ENCODE peak calls at places on chromosomes 16 and 17, in six cellular contexts. One of them, this sample, is unnamed.

GRCh38 chr16:67773569-67774456 is 32.5 kb downstream of the RANBP10 start:
- DNase-seq in Kasumi-1: no peak
- DNase-seq in nephron progenitor cell: peak
- DNase-seq in stimulated activated CD4-positive, alpha-beta T cell treated with anti-CD3 and anti-CD28 coated beads, Interleukin-4, amount 100 ng/mL, for 24 hours: no peak
- DNase-seq in T-helper 2 cell: no peak
- DNase-seq in NCI-H2081: no peak
- DNase-seq in this sample: no peak

GRCh38 chr17:2683912-2684311 is 27.7 kb downstream of the CLUH start:
- DNase-seq in Kasumi-1: no peak
- DNase-seq in nephron progenitor cell: no peak
- DNase-seq in stimulated activated CD4-positive, alpha-beta T cell treated with anti-CD3 and anti-CD28 coated beads, Interleukin-4, amount 100 ng/mL, for 24 hours: no peak
- DNase-seq in T-helper 2 cell: no peak
- DNase-seq in NCI-H2081: no peak
- DNase-seq in this sample: no peak

GRCh38 chr16:26005336-26005735 is 313.6 kb downstream of the HS3ST4 start:
- DNase-seq in Kasumi-1: no peak
- DNase-seq in nephron progenitor cell: no peak
- DNase-seq in stimulated activated CD4-positive, alpha-beta T cell treated with anti-CD3 and anti-CD28 coated beads, Interleukin-4, amount 100 ng/mL, for 24 hours: no peak
- DNase-seq in T-helper 2 cell: no peak
- DNase-seq in NCI-H2081: no peak
- DNase-seq in this sample: no peak

GRCh38 chr17:40173778-40174135 is 3.5 kb upstream of the RAPGEFL1 start:
- DNase-seq in Kasumi-1: no peak
- DNase-seq in nephron progenitor cell: no peak
- DNase-seq in stimulated activated CD4-positive, alpha-beta T cell treated with anti-CD3 and anti-CD28 coated beads, Interleukin-4, amount 100 ng/mL, for 24 hours: no peak
- DNase-seq in T-helper 2 cell: no peak
- DNase-seq in NCI-H2081: no peak
- DNase-seq in this sample: no peak

GRCh38 chr16:19486744-19487325 is 35.1 kb downstream of the GDE1 start:
- DNase-seq in Kasumi-1: no peak
- DNase-seq in nephron progenitor cell: no peak
- DNase-seq in stimulated activated CD4-positive, alpha-beta T cell treated with anti-CD3 and anti-CD28 coated beads, Interleukin-4, amount 100 ng/mL, for 24 hours: no peak
- DNase-seq in T-helper 2 cell: no peak
- DNase-seq in NCI-H2081: no peak
- DNase-seq in this sample: no peak

GRCh38 chr17:67842648-67843047 is 17.3 kb downstream of the BPTF start:
- DNase-seq in Kasumi-1: no peak
- DNase-seq in nephron progenitor cell: no peak
- DNase-seq in stimulated activated CD4-positive, alpha-beta T cell treated with anti-CD3 and anti-CD28 coated beads, Interleukin-4, amount 100 ng/mL, for 24 hours: no peak
- DNase-seq in T-helper 2 cell: no peak
- DNase-seq in NCI-H2081: no peak
- DNase-seq in this sample: no peak

GRCh38 chr17:17890773-17891759 is 54.3 kb upstream of the SREBF1 start:
- DNase-seq in Kasumi-1: no peak
- DNase-seq in nephron progenitor cell: peak
- DNase-seq in stimulated activated CD4-positive, alpha-beta T cell treated with anti-CD3 and anti-CD28 coated beads, Interleukin-4, amount 100 ng/mL, for 24 hours: peak
- DNase-seq in T-helper 2 cell: peak
- DNase-seq in NCI-H2081: peak
- DNase-seq in this sample: no peak

GRCh38 chr17:38897671-38898290 is 27.6 kb upstream of the LASP1NB start:
- DNase-seq in Kasumi-1: no peak
- DNase-seq in nephron progenitor cell: no peak
- DNase-seq in stimulated activated CD4-positive, alpha-beta T cell treated with anti-CD3 and anti-CD28 coated beads, Interleukin-4, amount 100 ng/mL, for 24 hours: no peak
- DNase-seq in T-helper 2 cell: no peak
- DNase-seq in NCI-H2081: peak
- DNase-seq in this sample: no peak

GRCh38 chr16:11198817-11199216 is 57.2 kb downstream of the SOCS1 start:
- DNase-seq in Kasumi-1: no peak
- DNase-seq in nephron progenitor cell: no peak
- DNase-seq in stimulated activated CD4-positive, alpha-beta T cell treated with anti-CD3 and anti-CD28 coated beads, Interleukin-4, amount 100 ng/mL, for 24 hours: no peak
- DNase-seq in T-helper 2 cell: no peak
- DNase-seq in NCI-H2081: no peak
- DNase-seq in this sample: no peak

GRCh38 chr17:43779145-43780125 is 658 bp upstream of the DUSP3 start:
- DNase-seq in Kasumi-1: peak
- DNase-seq in nephron progenitor cell: no peak
- DNase-seq in stimulated activated CD4-positive, alpha-beta T cell treated with anti-CD3 and anti-CD28 coated beads, Interleukin-4, amount 100 ng/mL, for 24 hours: no peak
- DNase-seq in T-helper 2 cell: no peak
- DNase-seq in NCI-H2081: peak
- DNase-seq in this sample: no peak

GRCh38 chr17:49227436-49228261 is 2.9 kb downstream of the PHOSPHO1 start:
- DNase-seq in Kasumi-1: peak
- DNase-seq in nephron progenitor cell: peak
- DNase-seq in stimulated activated CD4-positive, alpha-beta T cell treated with anti-CD3 and anti-CD28 coated beads, Interleukin-4, amount 100 ng/mL, for 24 hours: peak
- DNase-seq in T-helper 2 cell: peak
- DNase-seq in NCI-H2081: peak
- DNase-seq in this sample: no peak

GRCh38 chr17:36950027-36950426 is 1.3 kb downstream of the AATF start:
- DNase-seq in Kasumi-1: no peak
- DNase-seq in nephron progenitor cell: no peak
- DNase-seq in stimulated activated CD4-positive, alpha-beta T cell treated with anti-CD3 and anti-CD28 coated beads, Interleukin-4, amount 100 ng/mL, for 24 hours: no peak
- DNase-seq in T-helper 2 cell: no peak
- DNase-seq in NCI-H2081: no peak
- DNase-seq in this sample: no peak

GRCh38 chr16:81179219-81179618 is 59.3 kb upstream of the BCO1 start:
- DNase-seq in Kasumi-1: no peak
- DNase-seq in nephron progenitor cell: no peak
- DNase-seq in stimulated activated CD4-positive, alpha-beta T cell treated with anti-CD3 and anti-CD28 coated beads, Interleukin-4, amount 100 ng/mL, for 24 hours: no peak
- DNase-seq in T-helper 2 cell: no peak
- DNase-seq in NCI-H2081: no peak
- DNase-seq in this sample: no peak

GRCh38 chr16:911604-912321 is 59.0 kb downstream of the LMF1 start:
- DNase-seq in Kasumi-1: no peak
- DNase-seq in nephron progenitor cell: no peak
- DNase-seq in stimulated activated CD4-positive, alpha-beta T cell treated with anti-CD3 and anti-CD28 coated beads, Interleukin-4, amount 100 ng/mL, for 24 hours: no peak
- DNase-seq in T-helper 2 cell: no peak
- DNase-seq in NCI-H2081: no peak
- DNase-seq in this sample: no peak

GRCh38 chr17:50560931-50561750 is 626 bp downstream of the CACNA1G start:
- DNase-seq in Kasumi-1: no peak
- DNase-seq in nephron progenitor cell: peak
- DNase-seq in stimulated activated CD4-positive, alpha-beta T cell treated with anti-CD3 and anti-CD28 coated beads, Interleukin-4, amount 100 ng/mL, for 24 hours: no peak
- DNase-seq in T-helper 2 cell: no peak
- DNase-seq in NCI-H2081: no peak
- DNase-seq in this sample: no peak

GRCh38 chr17:39726617-39727016 is 3.7 kb downstream of the MIEN1 start:
- DNase-seq in Kasumi-1: no peak
- DNase-seq in nephron progenitor cell: no peak
- DNase-seq in stimulated activated CD4-positive, alpha-beta T cell treated with anti-CD3 and anti-CD28 coated beads, Interleukin-4, amount 100 ng/mL, for 24 hours: no peak
- DNase-seq in T-helper 2 cell: no peak
- DNase-seq in NCI-H2081: no peak
- DNase-seq in this sample: no peak

GRCh38 chr17:68349157-68349556 is 57.9 kb downstream of the ARSG start:
- DNase-seq in Kasumi-1: no peak
- DNase-seq in nephron progenitor cell: no peak
- DNase-seq in stimulated activated CD4-positive, alpha-beta T cell treated with anti-CD3 and anti-CD28 coated beads, Interleukin-4, amount 100 ng/mL, for 24 hours: peak
- DNase-seq in T-helper 2 cell: no peak
- DNase-seq in NCI-H2081: no peak
- DNase-seq in this sample: no peak

GRCh38 chr17:82021728-82022309 is 859 bp downstream of the CENPX start:
- DNase-seq in Kasumi-1: no peak
- DNase-seq in nephron progenitor cell: no peak
- DNase-seq in stimulated activated CD4-positive, alpha-beta T cell treated with anti-CD3 and anti-CD28 coated beads, Interleukin-4, amount 100 ng/mL, for 24 hours: peak
- DNase-seq in T-helper 2 cell: no peak
- DNase-seq in NCI-H2081: no peak
- DNase-seq in this sample: no peak

GRCh38 chr17:43734376-43734775 is 24.2 kb downstream of the SOST start:
- DNase-seq in Kasumi-1: no peak
- DNase-seq in nephron progenitor cell: no peak
- DNase-seq in stimulated activated CD4-positive, alpha-beta T cell treated with anti-CD3 and anti-CD28 coated beads, Interleukin-4, amount 100 ng/mL, for 24 hours: no peak
- DNase-seq in T-helper 2 cell: no peak
- DNase-seq in NCI-H2081: no peak
- DNase-seq in this sample: no peak

GRCh38 chr17:10087333-10087732 is 111.1 kb downstream of the GAS7 start:
- DNase-seq in Kasumi-1: peak
- DNase-seq in nephron progenitor cell: no peak
- DNase-seq in stimulated activated CD4-positive, alpha-beta T cell treated with anti-CD3 and anti-CD28 coated beads, Interleukin-4, amount 100 ng/mL, for 24 hours: no peak
- DNase-seq in T-helper 2 cell: no peak
- DNase-seq in NCI-H2081: no peak
- DNase-seq in this sample: no peak

GRCh38 chr16:85800321-85800669 is 800 bp downstream of the COX4I1 start:
- DNase-seq in Kasumi-1: no peak
- DNase-seq in nephron progenitor cell: peak
- DNase-seq in stimulated activated CD4-positive, alpha-beta T cell treated with anti-CD3 and anti-CD28 coated beads, Interleukin-4, amount 100 ng/mL, for 24 hours: peak
- DNase-seq in T-helper 2 cell: peak
- DNase-seq in NCI-H2081: no peak
- DNase-seq in this sample: no peak

GRCh38 chr17:75753514-75754377 is 11.2 kb downstream of the GALK1 start:
- DNase-seq in Kasumi-1: peak
- DNase-seq in nephron progenitor cell: peak
- DNase-seq in stimulated activated CD4-positive, alpha-beta T cell treated with anti-CD3 and anti-CD28 coated beads, Interleukin-4, amount 100 ng/mL, for 24 hours: peak
- DNase-seq in T-helper 2 cell: peak
- DNase-seq in NCI-H2081: peak
- DNase-seq in this sample: no peak

GRCh38 chr17:14301761-14302401 is 1.0 kb downstream of the HS3ST3B1 start:
- DNase-seq in Kasumi-1: no peak
- DNase-seq in nephron progenitor cell: no peak
- DNase-seq in stimulated activated CD4-positive, alpha-beta T cell treated with anti-CD3 and anti-CD28 coated beads, Interleukin-4, amount 100 ng/mL, for 24 hours: peak
- DNase-seq in T-helper 2 cell: peak
- DNase-seq in NCI-H2081: no peak
- DNase-seq in this sample: no peak

GRCh38 chr16:27445502-27446175 is 43.7 kb downstream of the IL21R start:
- DNase-seq in Kasumi-1: no peak
- DNase-seq in nephron progenitor cell: no peak
- DNase-seq in stimulated activated CD4-positive, alpha-beta T cell treated with anti-CD3 and anti-CD28 coated beads, Interleukin-4, amount 100 ng/mL, for 24 hours: no peak
- DNase-seq in T-helper 2 cell: no peak
- DNase-seq in NCI-H2081: no peak
- DNase-seq in this sample: no peak

GRCh38 chr16:12002447-12003006 is 26.0 kb downstream of the SNX29 start:
- DNase-seq in Kasumi-1: no peak
- DNase-seq in nephron progenitor cell: no peak
- DNase-seq in stimulated activated CD4-positive, alpha-beta T cell treated with anti-CD3 and anti-CD28 coated beads, Interleukin-4, amount 100 ng/mL, for 24 hours: no peak
- DNase-seq in T-helper 2 cell: no peak
- DNase-seq in NCI-H2081: no peak
- DNase-seq in this sample: peak

GRCh38 chr17:9669551-9670008 is 24.3 kb downstream of the USP43 start:
- DNase-seq in Kasumi-1: no peak
- DNase-seq in nephron progenitor cell: no peak
- DNase-seq in stimulated activated CD4-positive, alpha-beta T cell treated with anti-CD3 and anti-CD28 coated beads, Interleukin-4, amount 100 ng/mL, for 24 hours: no peak
- DNase-seq in T-helper 2 cell: no peak
- DNase-seq in NCI-H2081: no peak
- DNase-seq in this sample: no peak

GRCh38 chr16:17828012-17828411 is 357.3 kb upstream of the XYLT1 start:
- DNase-seq in Kasumi-1: no peak
- DNase-seq in nephron progenitor cell: no peak
- DNase-seq in stimulated activated CD4-positive, alpha-beta T cell treated with anti-CD3 and anti-CD28 coated beads, Interleukin-4, amount 100 ng/mL, for 24 hours: no peak
- DNase-seq in T-helper 2 cell: no peak
- DNase-seq in NCI-H2081: no peak
- DNase-seq in this sample: no peak

GRCh38 chr17:973053-973452 is 6.5 kb downstream of the NXN start:
- DNase-seq in Kasumi-1: no peak
- DNase-seq in nephron progenitor cell: no peak
- DNase-seq in stimulated activated CD4-positive, alpha-beta T cell treated with anti-CD3 and anti-CD28 coated beads, Interleukin-4, amount 100 ng/mL, for 24 hours: no peak
- DNase-seq in T-helper 2 cell: no peak
- DNase-seq in NCI-H2081: no peak
- DNase-seq in this sample: no peak

GRCh38 chr16:52237823-52238222 is 309.1 kb downstream of the TOX3 start:
- DNase-seq in Kasumi-1: no peak
- DNase-seq in nephron progenitor cell: no peak
- DNase-seq in stimulated activated CD4-positive, alpha-beta T cell treated with anti-CD3 and anti-CD28 coated beads, Interleukin-4, amount 100 ng/mL, for 24 hours: no peak
- DNase-seq in T-helper 2 cell: no peak
- DNase-seq in NCI-H2081: no peak
- DNase-seq in this sample: no peak

GRCh38 chr16:50478773-50479149 is 69.4 kb upstream of the NKD1 start:
- DNase-seq in Kasumi-1: no peak
- DNase-seq in nephron progenitor cell: no peak
- DNase-seq in stimulated activated CD4-positive, alpha-beta T cell treated with anti-CD3 and anti-CD28 coated beads, Interleukin-4, amount 100 ng/mL, for 24 hours: no peak
- DNase-seq in T-helper 2 cell: no peak
- DNase-seq in NCI-H2081: no peak
- DNase-seq in this sample: no peak

GRCh38 chr16:5438591-5438990 is 341.0 kb upstream of the EEF2KMT start:
- DNase-seq in Kasumi-1: no peak
- DNase-seq in nephron progenitor cell: no peak
- DNase-seq in stimulated activated CD4-positive, alpha-beta T cell treated with anti-CD3 and anti-CD28 coated beads, Interleukin-4, amount 100 ng/mL, for 24 hours: no peak
- DNase-seq in T-helper 2 cell: no peak
- DNase-seq in NCI-H2081: no peak
- DNase-seq in this sample: no peak

GRCh38 chr16:28873543-28874201 is 4.6 kb upstream of the ATP2A1 start:
- DNase-seq in Kasumi-1: no peak
- DNase-seq in nephron progenitor cell: peak
- DNase-seq in stimulated activated CD4-positive, alpha-beta T cell treated with anti-CD3 and anti-CD28 coated beads, Interleukin-4, amount 100 ng/mL, for 24 hours: peak
- DNase-seq in T-helper 2 cell: peak
- DNase-seq in NCI-H2081: no peak
- DNase-seq in this sample: no peak

GRCh38 chr16:11994187-11995119 is 17.9 kb downstream of the SNX29 start:
- DNase-seq in Kasumi-1: peak
- DNase-seq in nephron progenitor cell: no peak
- DNase-seq in stimulated activated CD4-positive, alpha-beta T cell treated with anti-CD3 and anti-CD28 coated beads, Interleukin-4, amount 100 ng/mL, for 24 hours: no peak
- DNase-seq in T-helper 2 cell: no peak
- DNase-seq in NCI-H2081: no peak
- DNase-seq in this sample: no peak

GRCh38 chr16:74568961-74569631 is 37.8 kb downstream of the GLG1 start:
- DNase-seq in Kasumi-1: no peak
- DNase-seq in nephron progenitor cell: no peak
- DNase-seq in stimulated activated CD4-positive, alpha-beta T cell treated with anti-CD3 and anti-CD28 coated beads, Interleukin-4, amount 100 ng/mL, for 24 hours: no peak
- DNase-seq in T-helper 2 cell: no peak
- DNase-seq in NCI-H2081: no peak
- DNase-seq in this sample: no peak

This sample was measured in NCI-H1417 treated with DMSO at 0.1 percent for 48 hours.